ENCODE peak calls at places on chromosomes 13 and 19, in four cellular contexts. T is HEK293T, C is K562, M is HepG2. U is an unnamed sample.

GRCh38 chr13:41352935-41353801 is 42.1 kb downstream of the NAA16 start:
- DNase-seq in C (peak), T (peak), M (peak), U (no peak)

GRCh38 chr19:49570997-49571676 is 9.2 kb downstream of the NOSIP start:
- DNase-seq in T (peak), C (peak), M (peak), U (no peak)

GRCh38 chr19:2719910-2720776 is 1.0 kb downstream of the DIRAS1 start:
- DNase-seq in M (no peak), T (no peak), C (no peak), U (peak)

GRCh38 chr19:10219678-10220077 is 11.5 kb downstream of the S1PR2 start:
- DNase-seq in M (peak), T (peak), C (peak), U (peak)

GRCh38 chr13:94433055-94433947 is 46.2 kb downstream of the DCT start:
- DNase-seq in M (peak), T (peak), C (peak), U (peak)

GRCh38 chr19:14519860-14520407 is 1.7 kb upstream of the DNAJB1 start:
- DNase-seq in T (no peak), M (peak), C (no peak), U (no peak)

GRCh38 chr13:44116562-44117315 is 237.0 kb downstream of the LACC1 start:
- DNase-seq in M (no peak), C (no peak), T (no peak), U (no peak)

GRCh38 chr13:107573184-107573583 is 642.2 kb downstream of the LIG4 start:
- DNase-seq in M (no peak), C (no peak), T (no peak), U (no peak)

GRCh38 chr19:42201489-42202289 is 15.8 kb downstream of the DEDD2 start:
- DNase-seq in M (no peak), C (no peak), T (no peak), U (no peak)

GRCh38 chr13:111216166-111216960 is 101.3 kb downstream of the ARHGEF7 start:
- DNase-seq in T (peak), C (peak), M (peak), U (peak)

GRCh38 chr19:18879579-18880373 is 16.2 kb downstream of the CERS1 start:
- DNase-seq in T (peak), M (no peak), C (peak), U (peak)

GRCh38 chr13:106555631-106556328 is 12.2 kb downstream of the ARGLU1 start:
- DNase-seq in C (no peak), M (no peak), T (no peak), U (no peak)

GRCh38 chr13:111390522-111391270 is 70.3 kb downstream of the TEX29 start:
- DNase-seq in T (no peak), C (no peak), M (no peak), U (no peak)

GRCh38 chr13:44263920-44264610 is 109.6 kb upstream of the SERP2 start:
- DNase-seq in T (no peak), M (no peak), C (no peak), U (no peak)

GRCh38 chr13:106597190-106597589 is 29.3 kb upstream of the ARGLU1 start:
- DNase-seq in C (no peak), M (no peak), T (no peak), U (no peak)

GRCh38 chr19:48695743-48696352 is at the start of gene FUT2:
- DNase-seq in M (no peak), T (no peak), C (no peak), U (peak)

GRCh38 chr19:5108123-5108613 is 139.3 kb downstream of the KDM4B start:
- DNase-seq in C (no peak), T (no peak), M (no peak), U (no peak)

GRCh38 chr19:2453431-2454025 is 3.2 kb downstream of the LMNB2 start:
- DNase-seq in C (no peak), T (no peak), M (no peak), U (no peak)

GRCh38 chr19:23075031-23075733 is 41.6 kb upstream of the ZNF730 start:
- DNase-seq in M (no peak), T (no peak), C (peak), U (peak)

GRCh38 chr13:32587774-32588165 is 1.5 kb downstream of the PDS5B start:
- DNase-seq in T (no peak), M (peak), C (peak), U (no peak)

GRCh38 chr13:33199282-33199850 is 86.2 kb downstream of the STARD13 start:
- DNase-seq in M (no peak), T (no peak), C (no peak), U (no peak)

GRCh38 chr19:56351208-56351607 is 36.6 kb upstream of the ZSCAN5A start:
- DNase-seq in C (no peak), T (no peak), M (no peak), U (peak)

DNA sequence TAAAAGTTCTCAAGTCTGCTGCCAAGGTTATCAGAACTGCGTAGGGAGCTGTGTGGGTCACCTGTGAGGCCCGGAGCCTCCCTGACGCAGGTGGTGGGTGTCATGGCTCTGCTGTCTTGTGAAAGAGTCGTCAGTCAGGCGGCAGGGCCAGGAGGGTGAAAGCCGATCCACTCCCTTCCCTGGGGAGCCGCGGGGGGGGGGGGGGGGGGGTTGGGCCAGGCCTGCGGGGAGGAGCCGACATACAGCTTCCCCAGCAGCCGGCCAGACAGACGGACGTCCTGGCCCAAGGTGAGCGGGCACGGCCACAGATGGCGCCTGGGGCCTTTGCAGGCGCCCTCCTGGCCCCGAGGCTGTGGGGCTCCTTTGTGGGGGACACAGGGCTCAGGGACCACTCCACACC is 12.4 kb downstream of the SBNO2 start:
- DNase-seq in M (no peak), C (peak), T (peak), U (no peak)
- TF ChIP-seq ELF4 in M (no peak), C (no peak), T (no peak), U (no peak)

DNA sequence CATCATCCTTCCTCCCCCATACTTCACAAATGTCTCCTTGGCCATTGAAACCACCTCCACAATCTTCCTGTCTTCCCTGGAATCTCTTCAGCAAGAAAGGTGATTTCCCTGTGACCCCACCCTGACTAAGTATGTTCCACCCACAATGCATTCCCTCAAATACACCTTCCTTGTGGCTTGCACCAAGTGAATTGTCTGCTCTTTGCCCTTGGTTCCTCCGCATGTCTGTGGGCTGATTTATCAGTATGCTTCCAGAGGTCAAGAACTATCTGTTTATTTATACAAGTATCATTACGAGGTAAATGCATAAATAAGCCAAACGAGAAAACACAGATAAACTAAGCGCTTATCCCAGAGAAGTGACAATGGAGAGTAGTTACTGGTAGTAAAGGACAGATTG is 45.4 kb upstream of the POMP start:
- DNase-seq in M (no peak), C (no peak), T (no peak), U (no peak)
- TF ChIP-seq ELF4 in M (no peak), C (no peak), T (no peak), U (no peak)

GRCh38 chr19:35409191-35409590 is 38.3 kb downstream of the GPR42 start:
- DNase-seq in M (no peak), T (no peak), C (no peak), U (no peak)
- TF ChIP-seq ELF4 in M (no peak), T (no peak), C (no peak), U (no peak)

DNA sequence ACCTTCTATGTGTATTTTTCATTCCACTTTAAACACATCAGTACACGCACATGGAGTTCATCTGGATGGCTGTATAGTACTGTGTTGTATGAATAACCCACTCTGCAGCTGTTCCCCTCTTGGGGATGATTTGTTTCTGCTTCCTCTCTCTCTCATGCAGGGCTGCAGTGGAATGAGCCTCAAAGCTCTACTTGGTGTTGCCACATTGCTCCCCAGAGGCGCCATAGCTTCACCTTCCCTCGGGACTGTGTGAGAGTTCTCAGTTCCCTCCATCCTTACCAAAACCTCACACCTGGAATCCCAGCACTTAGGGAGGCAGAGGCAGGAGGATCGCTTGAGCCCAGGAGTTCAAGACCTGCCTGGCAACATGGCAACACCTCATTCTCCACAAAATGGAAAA is 28.4 kb upstream of the GPR183 start:
- DNase-seq in T (no peak), C (no peak), M (no peak), U (no peak)
- TF ChIP-seq ELF4 in T (no peak), C (no peak), M (no peak), U (no peak)

DNA sequence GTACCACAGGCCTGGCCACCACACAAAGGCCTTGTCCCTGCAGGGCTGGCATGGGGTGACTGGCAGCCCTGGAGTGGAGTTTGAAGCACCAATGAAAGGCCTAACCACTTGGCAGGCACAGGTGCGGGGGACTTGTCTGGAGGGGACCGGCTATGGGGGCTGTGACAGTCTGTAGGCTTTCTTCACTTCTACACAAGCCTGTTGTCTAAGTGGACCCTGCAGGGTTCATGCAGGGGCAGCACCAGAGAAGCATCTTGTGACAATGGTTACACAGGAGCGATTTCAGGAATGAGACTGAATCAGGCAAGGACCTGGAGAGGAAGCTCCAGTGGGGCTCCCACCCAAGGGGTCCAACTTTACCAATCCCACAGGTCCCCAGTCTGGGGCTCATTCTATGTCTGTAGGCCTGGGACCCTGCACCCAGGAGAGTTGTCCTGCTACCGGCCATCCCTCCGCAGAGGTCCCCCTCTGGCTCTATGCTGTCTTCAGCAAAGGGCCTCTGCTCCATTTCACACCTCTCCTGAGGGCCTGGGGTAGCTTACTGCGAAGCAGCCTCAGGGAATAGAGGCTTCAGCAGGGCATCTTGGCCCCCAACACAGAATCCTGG is 2.3 kb upstream of the ZNF837 start:
- DNase-seq in C (no peak), M (no peak), T (no peak), U (no peak)
- TF ChIP-seq ELF4 in C (no peak), M (no peak), T (no peak), U (no peak)

GRCh38 chr13:36776175-36776574 is 42.8 kb upstream of the RFXAP start:
- DNase-seq in T (no peak), M (no peak), C (no peak), U (no peak)

GRCh38 chr13:36783883-36784282 is 35.1 kb upstream of the RFXAP start:
- DNase-seq in M (peak), C (no peak), T (no peak), U (no peak)

GRCh38 chr13:36774895-36775294 is 44.1 kb upstream of the RFXAP start:
- DNase-seq in T (no peak), C (no peak), M (no peak), U (no peak)

GRCh38 chr13:36778083-36778671 is 40.8 kb upstream of the RFXAP start:
- DNase-seq in C (no peak), M (peak), T (no peak), U (peak)
- TF ChIP-seq ELF4 in C (no peak), M (no peak), T (no peak), U (no peak)

U was measured in WTC11.